ENCODE peak calls at places on chromosomes 4 and X, in nine cellular contexts. V is left ventricle myocardium inferior; R is transverse colon; S is HCT116; N is thoracic aorta; H is CD8-positive, alpha-beta memory T cell; J is adrenal gland; F is Panc1; Q is heart left ventricle. Y is an unnamed sample. For H3K36me3, the result is how much of the 10 kb centered on the place peaks cover.

GRCh38 chr4:4271912-4272311 is 18.0 kb downstream of the LYAR start:
- DNase-seq in V (no peak), R (no peak), S (no peak), N (no peak), H (no peak), J (no peak), F (no peak), Q (no peak), Y (no peak)

GRCh38 chr4:172830295-172830764 is 338.3 kb upstream of the GALNT7 start:
- DNase-seq in V (no peak), R (no peak), S (peak), N (no peak), H (no peak), J (no peak), F (no peak), Q (no peak), Y (no peak)

GRCh38 chr4:76601791-76602190 is 166.8 kb downstream of the SHROOM3 start:
- DNase-seq in V (no peak), R (no peak), S (no peak), N (no peak), H (no peak), J (no peak), F (no peak), Q (no peak), Y (no peak)

GRCh38 chrX:2311483-2311882 is 189.3 kb downstream of the DHRSX start:
- DNase-seq in V (no peak), R (no peak), S (no peak), N (no peak), H (no peak), J (no peak), F (no peak), Q (no peak), Y (no peak)

GRCh38 chr4:163344147-163345050 is 707 bp downstream of the NPY5R start:
- DNase-seq in V (no peak), R (no peak), S (no peak), N (no peak), H (no peak), J (no peak), F (no peak), Q (no peak), Y (peak)

GRCh38 chr4:102163404-102164140 is 181.7 kb downstream of the SLC39A8 start:
- DNase-seq in V (no peak), R (no peak), S (no peak), N (no peak), H (no peak), J (no peak), F (no peak), Q (no peak), Y (no peak)

GRCh38 chr4:165663411-165663810 is 209.6 kb upstream of the TLL1 start:
- DNase-seq in V (no peak), R (no peak), S (no peak), N (no peak), H (no peak), J (no peak), F (no peak), Q (no peak), Y (no peak)

GRCh38 chr4:128589384-128589957 is 220.0 kb upstream of the JADE1 start:
- DNase-seq in V (no peak), R (no peak), S (no peak), N (no peak), H (no peak), J (no peak), F (no peak), Q (no peak), Y (no peak)

GRCh38 chr4:111492501-111492900 is 652.8 kb upstream of the FAM241A start:
- DNase-seq in V (no peak), R (no peak), S (no peak), N (no peak), H (no peak), J (no peak), F (no peak), Q (no peak), Y (no peak)

GRCh38 chrX:12791253-12792228 is at the start of gene PRPS2:
- DNase-seq in V (peak), R (peak), S (no peak), N (peak), H (peak), J (peak), F (no peak), Q (peak), Y (peak)

GRCh38 chrX:30190426-30190825 is 24.9 kb upstream of the MAGEB2 start:
- DNase-seq in V (no peak), R (no peak), S (no peak), N (no peak), H (no peak), J (no peak), F (no peak), Q (no peak), Y (no peak)

GRCh38 chr4:144295286-144295995 is 154.9 kb upstream of the GYPA start:
- DNase-seq in V (no peak), R (no peak), S (no peak), N (no peak), H (no peak), J (no peak), F (no peak), Q (no peak), Y (no peak)

GRCh38 chr4:41880840-41881831 is 54.1 kb upstream of the TMEM33 start:
- DNase-seq in V (no peak), R (no peak), S (no peak), N (no peak), H (no peak), J (no peak), F (no peak), Q (no peak), Y (peak)

GRCh38 chr4:179095585-179096228 is 1653.5 kb upstream of the AGA start:
- DNase-seq in V (no peak), R (no peak), S (no peak), N (no peak), H (no peak), J (peak), F (no peak), Q (no peak), Y (no peak)

GRCh38 chrX:1463581-1464281 is 11.0 kb upstream of the ASMTL start:
- DNase-seq in V (no peak), R (no peak), S (no peak), N (no peak), H (peak), J (peak), F (no peak), Q (peak), Y (no peak)

GRCh38 chrX:2690856-2691542 is at the start of gene CD99:
- DNase-seq in V (peak), R (peak), S (no peak), N (peak), H (peak), J (peak), F (no peak), Q (peak), Y (peak)

GRCh38 chr4:1720163-1720983 is 750 bp downstream of the TMEM129 start:
- DNase-seq in V (peak), R (peak), S (no peak), N (no peak), H (peak), J (peak), F (no peak), Q (peak), Y (peak)

GRCh38 chr4:22970665-22971064 is 277.9 kb downstream of the GBA3 start:
- DNase-seq in V (no peak), R (no peak), S (no peak), N (no peak), H (no peak), J (no peak), F (no peak), Q (no peak), Y (no peak)

GRCh38 chr4:123444298-123444731 is 47.7 kb downstream of the SPRY1 start:
- DNase-seq in V (peak), R (peak), S (no peak), N (no peak), H (no peak), J (peak), F (no peak), Q (peak), Y (peak)

GRCh38 chrX:1587161-1587560 is 4.2 kb upstream of the AKAP17A start:
- DNase-seq in V (no peak), R (no peak), S (no peak), N (no peak), H (no peak), J (no peak), F (no peak), Q (no peak), Y (no peak)

GRCh38 chrX:21398424-21398823 is 24.2 kb downstream of the CNKSR2 start:
- DNase-seq in V (no peak), R (no peak), S (no peak), N (no peak), H (no peak), J (no peak), F (no peak), Q (no peak), Y (no peak)

GRCh38 chrX:68807818-68808217 is 21.0 kb upstream of the EFNB1 start:
- DNase-seq in V (no peak), R (no peak), S (peak), N (no peak), H (no peak), J (no peak), F (no peak), Q (no peak), Y (no peak)

GRCh38 chr4:78205601-78206000 is 148.5 kb downstream of the FRAS1 start:
- DNase-seq in V (no peak), R (no peak), S (no peak), N (no peak), H (no peak), J (no peak), F (no peak), Q (no peak), Y (no peak)

GRCh38 chrX:118353081-118353850 is 7.4 kb downstream of the WDR44 start:
- DNase-seq in V (no peak), R (no peak), S (no peak), N (no peak), H (no peak), J (no peak), F (no peak), Q (no peak), Y (no peak)

GRCh38 chr4:121018543-121018942 is 53.8 kb downstream of the NDNF start:
- DNase-seq in V (no peak), R (no peak), S (no peak), N (no peak), H (no peak), J (no peak), F (no peak), Q (no peak), Y (no peak)

GRCh38 chr4:27397886-27398285 is 537.2 kb downstream of the STIM2 start:
- DNase-seq in V (no peak), R (no peak), S (no peak), N (no peak), H (no peak), J (no peak), F (no peak), Q (no peak), Y (no peak)

GRCh38 chr4:176266026-176266425 is 3.0 kb downstream of the ASB5 start:
- DNase-seq in V (no peak), R (no peak), S (no peak), N (no peak), H (no peak), J (no peak), F (no peak), Q (no peak), Y (no peak)

GRCh38 chrX:23766650-23767551 is 16.1 kb upstream of the SAT1 start:
- DNase-seq in V (no peak), R (peak), S (no peak), N (no peak), H (no peak), J (no peak), F (no peak), Q (no peak), Y (no peak)

GRCh38 chrX:86002076-86002896 is 45.1 kb downstream of the CHM start:
- DNase-seq in V (no peak), R (peak), S (peak), N (no peak), H (peak), J (no peak), F (no peak), Q (no peak), Y (peak)

GRCh38 chr4:26268246-26268645 is 52.6 kb upstream of the RBPJ start:
- DNase-seq in V (no peak), R (no peak), S (no peak), N (no peak), H (no peak), J (no peak), F (no peak), Q (no peak), Y (no peak)

GRCh38 chr4:69497886-69498395 is 2.2 kb upstream of the UGT2B4 start:
- DNase-seq in V (no peak), R (no peak), S (no peak), N (no peak), H (no peak), J (no peak), F (no peak), Q (no peak), Y (no peak)

GRCh38 chr4:120769227-120769626 is 153.3 kb downstream of the PRDM5 start:
- DNase-seq in V (no peak), R (no peak), S (peak), N (no peak), H (no peak), J (no peak), F (no peak), Q (no peak), Y (no peak)

GRCh38 chrX:23764585-23764984 is 18.4 kb upstream of the SAT1 start:
- DNase-seq in V (no peak), R (no peak), S (no peak), N (no peak), H (no peak), J (no peak), F (no peak), Q (no peak), Y (no peak)

GRCh38 chr4:153079824-153080486 is 124.3 kb upstream of the TRIM2 start:
- DNase-seq in V (no peak), R (no peak), S (no peak), N (no peak), H (no peak), J (no peak), F (no peak), Q (no peak), Y (no peak)

GRCh38 chr4:1244978-1245471 is 3.9 kb downstream of the CTBP1 start:
- DNase-seq in V (no peak), R (no peak), S (no peak), N (no peak), H (no peak), J (no peak), F (no peak), Q (peak), Y (peak)

GRCh38 chr4:176988226-176988625 is 195.5 kb upstream of the VEGFC start:
- DNase-seq in V (no peak), R (no peak), S (peak), N (no peak), H (no peak), J (peak), F (peak), Q (no peak), Y (no peak)

GRCh38 chrX:112536544-112536943 is 143.2 kb downstream of the LHFPL1 start:
- DNase-seq in V (no peak), R (no peak), S (no peak), N (no peak), H (no peak), J (no peak), F (no peak), Q (no peak), Y (no peak)

GRCh38 chr4:168885416-168885815 is 124.6 kb downstream of the CBR4 start:
- DNase-seq in V (no peak), R (no peak), S (no peak), N (no peak), H (no peak), J (no peak), F (no peak), Q (no peak), Y (no peak)

GRCh38 chr4:52572936-52573485 is 86.1 kb downstream of the USP46 start:
- DNase-seq in V (no peak), R (no peak), S (no peak), N (no peak), H (no peak), J (no peak), F (no peak), Q (no peak), Y (no peak)

GRCh38 chr4:158788608-158789007 is 19.8 kb downstream of the FNIP2 start:
- DNase-seq in V (no peak), R (no peak), S (no peak), N (no peak), H (no peak), J (no peak), F (no peak), Q (no peak), Y (no peak)

GRCh38 chr4:158787718-158788441 is 19.1 kb downstream of the FNIP2 start:
- DNase-seq in V (no peak), R (no peak), S (no peak), N (no peak), H (no peak), J (no peak), F (no peak), Q (no peak), Y (no peak)

GRCh38 chr4:158782539-158783360 is 13.9 kb downstream of the FNIP2 start:
- DNase-seq in V (no peak), R (no peak), S (no peak), N (no peak), H (no peak), J (no peak), F (no peak), Q (no peak), Y (no peak)

GRCh38 chr4:158783775-158784174 is 14.9 kb downstream of the FNIP2 start:
- DNase-seq in V (no peak), R (no peak), S (no peak), N (no peak), H (no peak), J (no peak), F (no peak), Q (no peak), Y (no peak)

DNA sequence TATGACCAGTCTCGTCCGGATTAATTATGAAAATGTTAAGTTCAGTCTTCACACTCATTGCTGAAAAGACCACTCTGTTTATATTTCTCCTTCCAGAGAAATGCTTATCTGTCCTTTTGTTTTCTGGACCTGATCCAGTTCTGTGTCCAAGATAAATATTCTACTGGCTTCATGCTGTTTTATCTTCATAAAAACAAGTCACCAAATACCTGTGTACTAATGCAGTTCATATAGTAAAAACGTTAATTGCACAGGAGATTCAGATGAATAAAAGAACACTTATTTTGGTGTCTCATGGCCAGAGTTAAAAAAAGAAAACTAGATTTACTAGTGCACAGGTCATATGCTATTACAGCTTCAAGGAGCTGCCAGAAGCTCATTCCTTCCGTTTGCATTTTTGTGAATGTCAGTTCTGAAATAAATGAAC is 17.3 kb downstream of the FNIP2 start:
- DNase-seq in V (no peak), R (no peak), S (no peak), N (no peak), H (no peak), J (no peak), F (no peak), Q (no peak), Y (no peak)
- H3K27ac ChIP-seq in V (peak), R (peak), S (no peak), N (peak), H (no peak), J (peak), F (peak), Q (peak), Y (peak)

GRCh38 chr4:187059895-187060294 is 336.2 kb upstream of the FAT1 start:
- DNase-seq in V (no peak), R (no peak), S (no peak), N (no peak), H (no peak), J (no peak), F (no peak), Q (no peak), Y (no peak)

GRCh38 chr4:187059031-187059430 is 335.4 kb upstream of the FAT1 start:
- DNase-seq in V (no peak), R (no peak), S (no peak), N (no peak), H (no peak), J (no peak), F (no peak), Q (no peak), Y (no peak)

GRCh38 chr4:187064033-187064432 is 340.4 kb upstream of the FAT1 start:
- DNase-seq in V (no peak), R (no peak), S (no peak), N (no peak), H (no peak), J (no peak), F (no peak), Q (no peak), Y (no peak)

GRCh38 chr4:187063251-187063650 is 339.6 kb upstream of the FAT1 start:
- DNase-seq in V (no peak), R (no peak), S (no peak), N (no peak), H (no peak), J (no peak), F (no peak), Q (no peak), Y (no peak)

GRCh38 chr4:187060551-187060950 is 336.9 kb upstream of the FAT1 start:
- DNase-seq in V (no peak), R (no peak), S (no peak), N (no peak), H (no peak), J (no peak), F (no peak), Q (no peak), Y (no peak)
- H3K4me3 ChIP-seq in V (no peak), R (no peak), S (no peak), N (no peak), H (no peak), J (no peak), F (no peak), Q (no peak), Y (no peak)

GRCh38 chr4:8468746-8469535 is 28.4 kb downstream of the TRMT44 start:
- DNase-seq in V (peak), R (peak), S (peak), N (no peak), H (peak), J (peak), F (peak), Q (peak), Y (peak)

GRCh38 chr4:8465615-8466611 is 25.3 kb downstream of the TRMT44 start:
- DNase-seq in V (no peak), R (no peak), S (no peak), N (no peak), H (no peak), J (no peak), F (no peak), Q (no peak), Y (no peak)

GRCh38 chr4:8464376-8464775 is 23.8 kb downstream of the TRMT44 start:
- DNase-seq in V (no peak), R (no peak), S (no peak), N (no peak), H (no peak), J (no peak), F (no peak), Q (no peak), Y (no peak)

GRCh38 chr4:8469550-8469949 is 29.0 kb downstream of the TRMT44 start:
- DNase-seq in V (no peak), R (no peak), S (no peak), N (no peak), H (no peak), J (no peak), F (no peak), Q (no peak), Y (no peak)

DNA sequence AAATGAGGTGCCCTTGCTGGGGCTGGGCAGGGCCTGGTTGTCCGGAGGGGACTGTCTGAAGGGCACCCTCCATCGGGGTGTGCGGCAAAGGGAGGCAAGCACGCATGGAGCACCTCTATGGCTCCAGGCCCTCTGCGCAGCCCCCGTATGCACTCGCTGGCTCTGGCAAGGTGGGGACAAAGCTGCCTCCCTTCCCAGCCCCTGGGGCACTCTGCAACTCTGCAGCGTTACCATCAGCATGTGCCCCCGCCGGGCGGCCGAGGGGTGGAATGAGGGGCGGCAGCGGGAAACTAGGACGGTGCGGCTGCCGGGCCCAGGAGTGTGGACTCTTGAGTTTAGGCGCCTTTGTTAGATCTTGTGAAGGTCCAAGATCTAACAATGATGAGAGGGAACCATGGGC is 26.4 kb downstream of the TRMT44 start:
- DNase-seq in V (no peak), R (no peak), S (no peak), N (no peak), H (no peak), J (no peak), F (no peak), Q (no peak), Y (no peak)
- H3K36me3 ChIP-seq in V (half or more), R (under half), S (under half), N (under half), H (under half), J (under half), F (under half), Q (half or more), Y (under half)

GRCh38 chrX:28920141-28920540 is 332.9 kb downstream of the IL1RAPL1 start:
- DNase-seq in V (no peak), R (no peak), S (no peak), N (no peak), H (no peak), J (no peak), F (no peak), Q (no peak), Y (no peak)

GRCh38 chrX:28920554-28920953 is 333.3 kb downstream of the IL1RAPL1 start:
- DNase-seq in V (no peak), R (no peak), S (no peak), N (no peak), H (no peak), J (no peak), F (no peak), Q (no peak), Y (no peak)

GRCh38 chrX:28922106-28922505 is 334.9 kb downstream of the IL1RAPL1 start:
- DNase-seq in V (no peak), R (no peak), S (no peak), N (no peak), H (no peak), J (no peak), F (no peak), Q (no peak), Y (no peak)
- H3K27ac ChIP-seq in V (no peak), R (no peak), S (no peak), N (no peak), H (no peak), J (no peak), F (no peak), Q (no peak), Y (no peak)